ENCODE peak calls at places on chromosome 20, in eight cellular contexts. D is HAP-1; S is dermis microvascular lymphatic vessel endothelial cell; I is ACHN; B is anterior cingulate cortex; P is activated effector memory CD4-positive, alpha-beta T cell treated with Interleukin-2 at 50 U/mL for 16 hours; L is posterior vena cava; C is HCEC 1CT. K is an unnamed sample.

GRCh38 chr20:20969701-20970100 is 136.5 kb downstream of the LINC00237 start:
- DNase-seq in D (no peak), S (no peak), I (no peak), B (no peak), P (no peak), L (no peak), C (no peak), K (no peak)

GRCh38 chr20:11564491-11564890 is 353.2 kb upstream of the BTBD3 start:
- DNase-seq in D (no peak), S (no peak), I (no peak), B (no peak), P (no peak), L (no peak), C (no peak), K (no peak)

GRCh38 chr20:25083773-25084615 is 2.1 kb upstream of the VSX1 start:
- DNase-seq in D (no peak), S (no peak), I (no peak), B (no peak), P (peak), L (peak), C (no peak), K (peak)

GRCh38 chr20:46562373-46563169 is 12.1 kb upstream of the OCSTAMP start:
- DNase-seq in D (peak), S (no peak), I (peak), B (peak), P (peak), L (peak), C (peak), K (peak)

GRCh38 chr20:17797163-17797562 is 97.4 kb downstream of the BANF2 start:
- DNase-seq in D (no peak), S (no peak), I (no peak), B (no peak), P (no peak), L (peak), C (no peak), K (no peak)

GRCh38 chr20:56628015-56628872 is 862 bp upstream of the TFAP2C start:
- DNase-seq in D (no peak), S (no peak), I (peak), B (no peak), P (no peak), L (no peak), C (no peak), K (no peak)

GRCh38 chr20:51326241-51326819 is 216.2 kb downstream of the NFATC2 start:
- DNase-seq in D (no peak), S (peak), I (peak), B (no peak), P (no peak), L (no peak), C (peak), K (peak)

GRCh38 chr20:49814057-49814675 is 1.5 kb downstream of the SLC9A8 start:
- DNase-seq in D (no peak), S (no peak), I (no peak), B (no peak), P (no peak), L (no peak), C (no peak), K (no peak)

GRCh38 chr20:23613676-23614075 is 8.0 kb upstream of the CST9 start:
- DNase-seq in D (no peak), S (no peak), I (no peak), B (no peak), P (no peak), L (no peak), C (no peak), K (no peak)

GRCh38 chr20:18778993-18779392 is 34.6 kb upstream of the SCP2D1 start:
- DNase-seq in D (no peak), S (no peak), I (no peak), B (no peak), P (no peak), L (no peak), C (no peak), K (no peak)

GRCh38 chr20:43564993-43565757 is 6.3 kb downstream of the SGK2 start:
- DNase-seq in D (no peak), S (no peak), I (no peak), B (peak), P (no peak), L (peak), C (no peak), K (no peak)

GRCh38 chr20:45308078-45308778 is at the start of gene MATN4:
- DNase-seq in D (no peak), S (no peak), I (no peak), B (no peak), P (no peak), L (no peak), C (no peak), K (no peak)